ENCODE peak calls at places on chromosomes 7 and 10, in seven cellular contexts. R, G, F, P, J, X and I are unnamed samples.

GRCh38 chr7:28957064-28957821 is 887 bp downstream of the TRIL start:
- DNase-seq in R (peak), G (no peak), F (peak), P (no peak), J (peak), X (peak), I (no peak)

GRCh38 chr10:85447690-85448089 is 918.9 kb downstream of the GRID1 start:
- DNase-seq in R (no peak), G (no peak), F (no peak), P (no peak), J (no peak), X (no peak), I (no peak)

GRCh38 chr7:151306374-151306773 is 35.2 kb upstream of the NUB1 start:
- DNase-seq in R (no peak), G (no peak), F (no peak), P (no peak), J (no peak), X (no peak), I (no peak)

GRCh38 chr7:10343108-10343507 is 630.6 kb upstream of the PHF14 start:
- DNase-seq in R (no peak), G (no peak), F (no peak), P (no peak), J (no peak), X (no peak), I (no peak)

GRCh38 chr7:152674860-152675760 is 831 bp downstream of the XRCC2 start:
- DNase-seq in R (peak), G (no peak), F (peak), P (peak), J (no peak), X (no peak), I (no peak)

GRCh38 chr7:32785365-32785764 is 106.2 kb downstream of the KBTBD2 start:
- DNase-seq in R (no peak), G (no peak), F (peak), P (no peak), J (peak), X (no peak), I (no peak)

GRCh38 chr10:48800283-48800675 is 115.6 kb downstream of the WDFY4 start:
- DNase-seq in R (no peak), G (no peak), F (no peak), P (no peak), J (no peak), X (no peak), I (no peak)

GRCh38 chr10:91745086-91745831 is 53.0 kb upstream of the TNKS2 start:
- DNase-seq in R (peak), G (no peak), F (peak), P (peak), J (peak), X (no peak), I (peak)

GRCh38 chr7:88399036-88399435 is 92.3 kb upstream of the STEAP4 start:
- DNase-seq in R (no peak), G (no peak), F (peak), P (no peak), J (no peak), X (no peak), I (no peak)

GRCh38 chr10:16565604-16566003 is 43.9 kb upstream of the C1QL3 start:
- DNase-seq in R (no peak), G (no peak), F (no peak), P (no peak), J (no peak), X (no peak), I (no peak)

GRCh38 chr7:130489140-130489967 is 2.5 kb upstream of the MEST start:
- DNase-seq in R (peak), G (peak), F (peak), P (no peak), J (no peak), X (no peak), I (peak)

GRCh38 chr10:4254101-4254994 is 469.3 kb upstream of the KLF6 start:
- DNase-seq in R (peak), G (no peak), F (no peak), P (no peak), J (no peak), X (no peak), I (peak)

GRCh38 chr7:57210212-57210611 is 78.0 kb upstream of the ZNF479 start:
- DNase-seq in R (no peak), G (no peak), F (no peak), P (no peak), J (no peak), X (no peak), I (no peak)

GRCh38 chr7:57207836-57208235 is 75.6 kb upstream of the ZNF479 start:
- DNase-seq in R (no peak), G (no peak), F (no peak), P (no peak), J (no peak), X (no peak), I (no peak)

GRCh38 chr7:57215423-57215822 is 83.2 kb upstream of the ZNF479 start:
- DNase-seq in R (no peak), G (no peak), F (no peak), P (no peak), J (no peak), X (no peak), I (no peak)

GRCh38 chr7:57210871-57211270 is 78.6 kb upstream of the ZNF479 start:
- DNase-seq in R (no peak), G (no peak), F (no peak), P (no peak), J (no peak), X (no peak), I (no peak)

DNA sequence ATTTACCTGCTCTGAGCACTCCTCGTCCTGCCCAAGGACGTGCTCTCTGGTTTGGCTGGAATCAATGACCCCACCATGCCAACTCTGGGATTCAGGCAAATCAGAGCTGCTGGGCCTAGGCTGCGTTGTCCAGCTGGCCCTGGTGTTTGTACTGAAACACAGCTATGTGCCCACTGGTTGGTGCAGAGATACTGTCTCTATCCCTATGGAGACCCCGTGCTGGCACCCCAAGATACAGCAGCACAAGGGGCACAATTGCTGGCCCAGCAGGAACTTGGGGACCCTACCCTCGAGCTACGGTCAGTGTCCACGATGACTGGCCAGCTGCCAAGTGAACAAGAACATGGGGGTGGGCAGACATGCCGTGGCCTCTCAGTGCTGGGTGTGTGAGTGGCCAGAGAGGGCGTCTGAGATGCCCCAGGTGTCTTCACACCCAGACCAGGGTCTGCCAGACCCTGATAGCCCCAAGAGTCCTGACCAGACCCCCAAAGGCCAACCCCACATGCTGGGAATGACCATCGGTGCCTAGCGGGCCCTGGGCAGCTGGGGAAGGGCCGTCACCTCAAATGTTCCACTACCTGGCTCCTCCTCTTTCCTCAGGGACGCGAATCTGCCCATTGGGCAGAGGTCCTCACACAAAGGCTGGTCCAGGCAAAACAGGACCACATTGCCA is 79.3 kb upstream of the ZNF479 start:
- DNase-seq in R (no peak), G (no peak), F (no peak), P (no peak), J (no peak), X (no peak), I (no peak)
- H3K27ac ChIP-seq in R (no peak), G (no peak), F (no peak), P (no peak), J (no peak), X (no peak), I (no peak)

GRCh38 chr10:784759-785538 is 95.5 kb upstream of the DIP2C start:
- DNase-seq in R (peak), G (no peak), F (peak), P (peak), J (peak), X (peak), I (peak)
- H3K27ac ChIP-seq in R (no peak), G (no peak), F (no peak), P (no peak), J (no peak), X (no peak), I (peak)

GRCh38 chr7:8178353-8178752 is 83.6 kb downstream of the ICA1 start:
- DNase-seq in R (no peak), G (no peak), F (no peak), P (no peak), J (no peak), X (no peak), I (no peak)
- H3K27ac ChIP-seq in R (no peak), G (no peak), F (no peak), P (no peak), J (no peak), X (no peak), I (no peak)

GRCh38 chr10:50991496-50992355 is 82.6 kb upstream of the PRKG1 start:
- DNase-seq in R (no peak), G (no peak), F (peak), P (no peak), J (peak), X (no peak), I (no peak)
- H3K27ac ChIP-seq in R (no peak), G (no peak), F (no peak), P (no peak), J (peak), X (no peak), I (peak)

GRCh38 chr7:31102151-31102972 is 50.3 kb downstream of the ADCYAP1R1 start:
- DNase-seq in R (no peak), G (no peak), F (no peak), P (no peak), J (no peak), X (peak), I (no peak)
- H3K27ac ChIP-seq in R (no peak), G (no peak), F (no peak), P (no peak), J (no peak), X (no peak), I (no peak)